ENCODE peak calls at places on chromosomes 3 and 15, in seven cellular contexts. Y, W, A, R, L, N and C are unnamed samples.
A peak's percentile ranks its signal among the peaks of the same experiment; 100 is the strongest.

GRCh38 chr3:186826316-186826977 is 16.1 kb upstream of the ADIPOQ start:
- DNase-seq in W (no peak), R (no peak), L (no peak), Y (no peak), N (no peak), A (no peak), C (no peak)

GRCh38 chr3:30516238-30516637 is 90.2 kb upstream of the TGFBR2 start:
- DNase-seq in A (no peak), N (no peak), W (no peak), Y (peak; percentile 43), R (no peak), L (no peak), C (no peak)

GRCh38 chr3:73503781-73504180 is 121.0 kb downstream of the PDZRN3 start:
- DNase-seq in A (no peak), W (no peak), N (no peak), Y (peak; percentile 68), L (no peak), R (no peak), C (no peak)

GRCh38 chr3:127984241-127984975 is 67.8 kb upstream of the SEC61A1 start:
- DNase-seq in Y (peak; percentile 21), R (no peak), L (no peak), W (no peak), A (no peak), N (no peak), C (no peak)

GRCh38 chr3:45981321-45982038 is 14.1 kb downstream of the FYCO1 start:
- DNase-seq in L (no peak), R (no peak), W (no peak), A (no peak), N (no peak), Y (peak; percentile 76), C (no peak)

GRCh38 chr3:66075281-66075680 is 36.6 kb upstream of the MAGI1 start:
- DNase-seq in W (no peak), L (no peak), R (no peak), N (no peak), A (no peak), Y (peak; percentile 89), C (peak; percentile 79)

GRCh38 chr3:124633527-124633926 is 96.7 kb upstream of the UMPS start:
- DNase-seq in W (no peak), N (no peak), R (no peak), L (no peak), Y (no peak), A (no peak), C (no peak)

GRCh38 chr15:39213385-39213840 is 367.5 kb upstream of the THBS1 start:
- DNase-seq in L (peak; percentile 35), Y (peak; percentile 99), W (no peak), A (peak; percentile 13), N (peak; percentile 77), R (no peak), C (no peak)

GRCh38 chr3:8622873-8623725 is 21.5 kb downstream of the SSUH2 start:
- DNase-seq in A (peak; percentile 53), N (peak; percentile 75), R (no peak), Y (peak; percentile 70), L (peak; percentile 73), W (no peak), C (peak; percentile 27)

GRCh38 chr3:47534021-47534454 is 20.5 kb upstream of the ELP6 start:
- DNase-seq in L (peak; percentile 10), Y (no peak), A (no peak), N (no peak), R (no peak), W (no peak), C (no peak)

GRCh38 chr3:62718515-62719320 is 156.5 kb downstream of the CADPS start:
- DNase-seq in N (no peak), R (no peak), W (no peak), A (peak; percentile 15), L (no peak), Y (no peak), C (no peak)

GRCh38 chr3:129626744-129627349 is 20.4 kb upstream of the PLXND1 start:
- DNase-seq in R (peak; percentile 56), L (peak; percentile 97), A (peak; percentile 79), W (no peak), Y (peak; percentile 54), N (peak; percentile 97), C (peak; percentile 57)